ENCODE peak calls at places on chromosomes 4 and X, in six cellular contexts. One of them, this sample, is unnamed. For H3K4me1, the result is how much of the 10 kb centered on the place peaks cover.

GRCh38 chr4:87423313-87424031 is 1.1 kb downstream of the NUDT9 start:
- DNase-seq in lower lobe of right lung: no peak
- DNase-seq in ovary: no peak
- DNase-seq in hepatocyte: no peak
- DNase-seq in foreskin keratinocyte: peak
- DNase-seq in GM23248: peak
- DNase-seq in this sample: peak

GRCh38 chr4:155692361-155692760 is 25.7 kb downstream of the GUCY1A1 start:
- DNase-seq in lower lobe of right lung: no peak
- DNase-seq in GM23248: no peak
- DNase-seq in ovary: no peak
- DNase-seq in hepatocyte: no peak
- DNase-seq in foreskin keratinocyte: no peak
- DNase-seq in this sample: peak

GRCh38 chr4:13509442-13509841 is 25.3 kb upstream of the RAB28 start:
- DNase-seq in lower lobe of right lung: no peak
- DNase-seq in hepatocyte: no peak
- DNase-seq in ovary: no peak
- DNase-seq in foreskin keratinocyte: no peak
- DNase-seq in GM23248: no peak
- DNase-seq in this sample: no peak

GRCh38 chr4:55069248-55069647 is 56.1 kb downstream of the KDR start:
- DNase-seq in foreskin keratinocyte: no peak
- DNase-seq in ovary: no peak
- DNase-seq in GM23248: peak
- DNase-seq in lower lobe of right lung: no peak
- DNase-seq in hepatocyte: peak
- DNase-seq in this sample: no peak

GRCh38 chr4:136793848-136794247 is 738.4 kb downstream of the PCDH18 start:
- DNase-seq in GM23248: peak
- DNase-seq in lower lobe of right lung: no peak
- DNase-seq in hepatocyte: no peak
- DNase-seq in ovary: no peak
- DNase-seq in foreskin keratinocyte: no peak
- DNase-seq in this sample: no peak

GRCh38 chr4:156875697-156876096 is 95.9 kb downstream of the PDGFC start:
- DNase-seq in GM23248: no peak
- DNase-seq in lower lobe of right lung: no peak
- DNase-seq in ovary: no peak
- DNase-seq in foreskin keratinocyte: no peak
- DNase-seq in hepatocyte: no peak
- DNase-seq in this sample: no peak

GRCh38 chrX:21166302-21166982 is 207.8 kb upstream of the CNKSR2 start:
- DNase-seq in lower lobe of right lung: no peak
- DNase-seq in foreskin keratinocyte: peak
- DNase-seq in ovary: no peak
- DNase-seq in hepatocyte: no peak
- DNase-seq in GM23248: peak
- DNase-seq in this sample: no peak

GRCh38 chr4:120839974-120840751 is 82.4 kb downstream of the PRDM5 start:
- DNase-seq in GM23248: no peak
- DNase-seq in hepatocyte: no peak
- DNase-seq in foreskin keratinocyte: no peak
- DNase-seq in ovary: peak
- DNase-seq in lower lobe of right lung: no peak
- DNase-seq in this sample: no peak

GRCh38 chr4:122766353-122766705 is 33.8 kb downstream of the BBS12 start:
- DNase-seq in GM23248: no peak
- DNase-seq in foreskin keratinocyte: no peak
- DNase-seq in hepatocyte: no peak
- DNase-seq in ovary: no peak
- DNase-seq in lower lobe of right lung: no peak
- DNase-seq in this sample: no peak

GRCh38 chrX:135416546-135416945 is 5.2 kb upstream of the SMIM10L2A start:
- DNase-seq in lower lobe of right lung: no peak
- DNase-seq in foreskin keratinocyte: peak
- DNase-seq in hepatocyte: no peak
- DNase-seq in ovary: no peak
- DNase-seq in GM23248: no peak
- DNase-seq in this sample: no peak

GRCh38 chr4:48342559-48342878 is 1.2 kb downstream of the SLAIN2 start:
- DNase-seq in hepatocyte: no peak
- DNase-seq in GM23248: peak
- DNase-seq in ovary: no peak
- DNase-seq in lower lobe of right lung: no peak
- DNase-seq in foreskin keratinocyte: no peak
- DNase-seq in this sample: peak

GRCh38 chrX:11724122-11725017 is 33.7 kb upstream of the MSL3 start:
- DNase-seq in hepatocyte: peak
- DNase-seq in ovary: peak
- DNase-seq in lower lobe of right lung: no peak
- DNase-seq in GM23248: peak
- DNase-seq in foreskin keratinocyte: peak
- DNase-seq in this sample: peak

GRCh38 chr4:105895324-105895608 is at the start of gene NPNT:
- DNase-seq in ovary: no peak
- DNase-seq in GM23248: no peak
- DNase-seq in hepatocyte: peak
- DNase-seq in lower lobe of right lung: no peak
- DNase-seq in foreskin keratinocyte: peak
- DNase-seq in this sample: no peak

GRCh38 chr4:57763070-57763469 is 652.9 kb upstream of the IGFBP7 start:
- DNase-seq in GM23248: no peak
- DNase-seq in hepatocyte: no peak
- DNase-seq in ovary: no peak
- DNase-seq in lower lobe of right lung: no peak
- DNase-seq in foreskin keratinocyte: peak
- DNase-seq in this sample: no peak

GRCh38 chr4:164718817-164719216 is 35.1 kb upstream of the SMIM31 start:
- DNase-seq in ovary: no peak
- DNase-seq in lower lobe of right lung: no peak
- DNase-seq in foreskin keratinocyte: no peak
- DNase-seq in GM23248: no peak
- DNase-seq in hepatocyte: no peak
- DNase-seq in this sample: no peak

GRCh38 chr4:11271263-11271662 is 157.4 kb downstream of the HS3ST1 start:
- DNase-seq in GM23248: no peak
- DNase-seq in hepatocyte: peak
- DNase-seq in lower lobe of right lung: no peak
- DNase-seq in ovary: no peak
- DNase-seq in foreskin keratinocyte: no peak
- DNase-seq in this sample: no peak

GRCh38 chr4:149017022-149017734 is 575.0 kb upstream of the NR3C2 start:
- DNase-seq in foreskin keratinocyte: no peak
- DNase-seq in ovary: no peak
- DNase-seq in hepatocyte: no peak
- DNase-seq in lower lobe of right lung: no peak
- DNase-seq in GM23248: no peak
- DNase-seq in this sample: no peak

GRCh38 chr4:81527115-81527514 is 55.4 kb upstream of the RASGEF1B start:
- DNase-seq in ovary: no peak
- DNase-seq in GM23248: no peak
- DNase-seq in foreskin keratinocyte: no peak
- DNase-seq in lower lobe of right lung: peak
- DNase-seq in hepatocyte: no peak
- DNase-seq in this sample: no peak

GRCh38 chr4:94306713-94307112 is 35.9 kb downstream of the HPGDS start:
- DNase-seq in foreskin keratinocyte: no peak
- DNase-seq in hepatocyte: no peak
- DNase-seq in lower lobe of right lung: no peak
- DNase-seq in ovary: no peak
- DNase-seq in GM23248: peak
- DNase-seq in this sample: no peak

GRCh38 chrX:149487292-149487691 is 17.8 kb downstream of the IDS start:
- DNase-seq in ovary: no peak
- DNase-seq in foreskin keratinocyte: peak
- DNase-seq in hepatocyte: no peak
- DNase-seq in lower lobe of right lung: no peak
- DNase-seq in GM23248: no peak
- DNase-seq in this sample: peak

GRCh38 chr4:80434238-80434637 is 98.7 kb downstream of the CFAP299 start:
- DNase-seq in GM23248: peak
- DNase-seq in foreskin keratinocyte: peak
- DNase-seq in lower lobe of right lung: no peak
- DNase-seq in hepatocyte: no peak
- DNase-seq in ovary: no peak
- DNase-seq in this sample: no peak

GRCh38 chrX:94743478-94743877 is 1069.5 kb downstream of the FAM133A start:
- DNase-seq in foreskin keratinocyte: no peak
- DNase-seq in GM23248: no peak
- DNase-seq in hepatocyte: no peak
- DNase-seq in lower lobe of right lung: no peak
- DNase-seq in ovary: no peak
- DNase-seq in this sample: no peak

GRCh38 chr4:152679414-152680281 is at the start of gene TMEM154:
- DNase-seq in GM23248: peak
- DNase-seq in foreskin keratinocyte: peak
- DNase-seq in lower lobe of right lung: peak
- DNase-seq in ovary: peak
- DNase-seq in hepatocyte: peak
- DNase-seq in this sample: peak

GRCh38 chr4:149684516-149684915 is 131.1 kb downstream of the IQCM start:
- DNase-seq in hepatocyte: no peak
- DNase-seq in foreskin keratinocyte: no peak
- DNase-seq in ovary: no peak
- DNase-seq in lower lobe of right lung: no peak
- DNase-seq in GM23248: no peak
- DNase-seq in this sample: no peak

GRCh38 chr4:47668810-47669408 is 169.0 kb downstream of the CORIN start:
- DNase-seq in lower lobe of right lung: no peak
- DNase-seq in hepatocyte: peak
- DNase-seq in foreskin keratinocyte: peak
- DNase-seq in ovary: no peak
- DNase-seq in GM23248: peak
- DNase-seq in this sample: peak

GRCh38 chrX:155068165-155068564 is 2.8 kb downstream of the CMC4 start:
- DNase-seq in GM23248: peak
- DNase-seq in foreskin keratinocyte: peak
- DNase-seq in ovary: no peak
- DNase-seq in hepatocyte: no peak
- DNase-seq in lower lobe of right lung: no peak
- DNase-seq in this sample: no peak

GRCh38 chrX:155070975-155071693 is at the start of the genes BRCC3, CMC4 and MTCP1:
- DNase-seq in foreskin keratinocyte: peak
- DNase-seq in GM23248: peak
- DNase-seq in hepatocyte: peak
- DNase-seq in lower lobe of right lung: peak
- DNase-seq in ovary: peak
- DNase-seq in this sample: peak

GRCh38 chrX:155070038-155070437 is 898 bp downstream of the CMC4 start:
- DNase-seq in hepatocyte: no peak
- DNase-seq in GM23248: peak
- DNase-seq in ovary: no peak
- DNase-seq in lower lobe of right lung: no peak
- DNase-seq in foreskin keratinocyte: no peak
- DNase-seq in this sample: peak

GRCh38 chrX:155070663-155070974 is 317 bp downstream of the CMC4 start:
- DNase-seq in lower lobe of right lung: no peak
- DNase-seq in ovary: no peak
- DNase-seq in GM23248: no peak
- DNase-seq in hepatocyte: no peak
- DNase-seq in foreskin keratinocyte: peak
- DNase-seq in this sample: no peak

GRCh38 chrX:155069414-155069813 is 1.5 kb downstream of the CMC4 start:
- DNase-seq in lower lobe of right lung: no peak
- DNase-seq in GM23248: no peak
- DNase-seq in ovary: no peak
- DNase-seq in foreskin keratinocyte: no peak
- DNase-seq in hepatocyte: no peak
- DNase-seq in this sample: no peak
- H3K4me1 ChIP-seq in lower lobe of right lung: under half
- H3K4me1 ChIP-seq in GM23248: under half
- H3K4me1 ChIP-seq in ovary: under half
- H3K4me1 ChIP-seq in foreskin keratinocyte: under half
- H3K4me1 ChIP-seq in hepatocyte: under half
- H3K4me1 ChIP-seq in this sample: under half

GRCh38 chrX:129247642-129248041 is 275.6 kb downstream of the SMARCA1 start:
- DNase-seq in hepatocyte: no peak
- DNase-seq in lower lobe of right lung: no peak
- DNase-seq in foreskin keratinocyte: no peak
- DNase-seq in GM23248: no peak
- DNase-seq in ovary: no peak
- DNase-seq in this sample: no peak
- H3K4me1 ChIP-seq in hepatocyte: under half
- H3K4me1 ChIP-seq in lower lobe of right lung: under half
- H3K4me1 ChIP-seq in foreskin keratinocyte: under half
- H3K4me1 ChIP-seq in GM23248: under half
- H3K4me1 ChIP-seq in ovary: under half
- H3K4me1 ChIP-seq in this sample: under half

GRCh38 chr4:169252339-169253086 is 18.2 kb downstream of the SH3RF1 start:
- DNase-seq in ovary: no peak
- DNase-seq in hepatocyte: no peak
- DNase-seq in GM23248: no peak
- DNase-seq in foreskin keratinocyte: no peak
- DNase-seq in lower lobe of right lung: no peak
- DNase-seq in this sample: no peak

GRCh38 chr4:169253087-169253675 is 17.6 kb downstream of the SH3RF1 start:
- DNase-seq in lower lobe of right lung: no peak
- DNase-seq in foreskin keratinocyte: no peak
- DNase-seq in hepatocyte: no peak
- DNase-seq in GM23248: no peak
- DNase-seq in ovary: no peak
- DNase-seq in this sample: no peak

GRCh38 chr4:169253904-169254303 is 16.9 kb downstream of the SH3RF1 start:
- DNase-seq in GM23248: peak
- DNase-seq in lower lobe of right lung: no peak
- DNase-seq in ovary: no peak
- DNase-seq in foreskin keratinocyte: peak
- DNase-seq in hepatocyte: no peak
- DNase-seq in this sample: no peak

GRCh38 chr4:169256101-169256612 is 14.6 kb downstream of the SH3RF1 start:
- DNase-seq in hepatocyte: no peak
- DNase-seq in lower lobe of right lung: no peak
- DNase-seq in foreskin keratinocyte: no peak
- DNase-seq in ovary: no peak
- DNase-seq in GM23248: peak
- DNase-seq in this sample: no peak

GRCh38 chr4:169254546-169254983 is 16.2 kb downstream of the SH3RF1 start:
- DNase-seq in GM23248: peak
- DNase-seq in hepatocyte: no peak
- DNase-seq in foreskin keratinocyte: peak
- DNase-seq in lower lobe of right lung: no peak
- DNase-seq in ovary: peak
- DNase-seq in this sample: no peak
- H3K4me1 ChIP-seq in GM23248: half or more
- H3K4me1 ChIP-seq in hepatocyte: half or more
- H3K4me1 ChIP-seq in foreskin keratinocyte: half or more
- H3K4me1 ChIP-seq in lower lobe of right lung: half or more
- H3K4me1 ChIP-seq in ovary: under half
- H3K4me1 ChIP-seq in this sample: under half

DNA sequence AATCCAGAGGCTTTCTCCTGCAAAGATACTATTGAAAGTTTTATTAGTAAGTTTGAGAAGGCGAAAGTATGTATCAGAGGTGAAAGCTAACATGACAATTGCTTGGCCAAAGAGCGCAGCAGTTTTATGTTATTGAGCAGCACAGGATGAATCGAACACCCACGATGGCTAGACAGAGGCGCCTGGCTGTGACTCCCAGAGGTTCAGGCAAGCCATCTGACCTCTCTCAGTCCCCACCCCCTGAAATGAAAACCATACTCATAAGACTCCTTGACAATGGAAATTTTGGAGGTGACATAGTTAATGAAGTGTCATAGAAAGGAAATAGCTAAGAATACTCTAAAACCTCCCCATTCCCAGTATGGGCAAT is 70.6 kb downstream of the MGST2 start:
- DNase-seq in GM23248: peak
- DNase-seq in lower lobe of right lung: no peak
- DNase-seq in hepatocyte: no peak
- DNase-seq in foreskin keratinocyte: no peak
- DNase-seq in ovary: no peak
- DNase-seq in this sample: peak
- H3K4me1 ChIP-seq in GM23248: under half
- H3K4me1 ChIP-seq in lower lobe of right lung: half or more
- H3K4me1 ChIP-seq in hepatocyte: under half
- H3K4me1 ChIP-seq in foreskin keratinocyte: under half
- H3K4me1 ChIP-seq in ovary: under half
- H3K4me1 ChIP-seq in this sample: half or more